ENCODE peak calls at places on chromosomes 12 and 14, in nine cellular contexts. O is CD8-positive, alpha-beta T cell; E is CD8-positive, alpha-beta memory T cell; L is A549; H is Peyer's patch; Y is heart right ventricle; F is adrenal gland; K is left ventricle myocardium inferior; M is IMR-90. C is an unnamed sample. For H3K9me3, the result is how much of the 10 kb centered on the place peaks cover.

GRCh38 chr14:67285876-67286452 is 44.7 kb downstream of the PALS1 start:
- DNase-seq in M (peak), H (no peak), Y (no peak), E (peak), K (no peak), L (peak), O (no peak), F (no peak), C (no peak)

GRCh38 chr14:58191763-58192596 is 8.0 kb upstream of the ACTR10 start:
- DNase-seq in O (no peak), E (no peak), Y (no peak), K (no peak), L (no peak), H (no peak), M (no peak), F (no peak), C (no peak)

GRCh38 chr12:2582631-2583616 is 211.8 kb upstream of the FKBP4 start:
- DNase-seq in L (peak), M (peak), E (peak), Y (peak), H (no peak), K (peak), O (peak), F (peak), C (no peak)

GRCh38 chr12:8914716-8915526 is 612 bp downstream of the PHC1 start:
- DNase-seq in H (peak), L (peak), F (peak), M (peak), Y (peak), O (peak), E (peak), K (peak), C (peak)

GRCh38 chr12:97513921-97514320 is 51.3 kb downstream of the RMST start:
- DNase-seq in L (no peak), F (no peak), M (no peak), H (no peak), K (no peak), O (no peak), E (no peak), Y (no peak), C (no peak)

GRCh38 chr12:65878540-65878939 is 54.3 kb downstream of the HMGA2 start:
- DNase-seq in O (no peak), Y (no peak), M (no peak), F (no peak), E (no peak), L (peak), H (no peak), K (no peak), C (peak)

GRCh38 chr12:93376436-93377251 is 1.1 kb upstream of the NUDT4 start:
- DNase-seq in H (no peak), M (peak), O (no peak), E (no peak), Y (peak), F (peak), L (peak), K (peak), C (peak)

GRCh38 chr12:52145228-52145940 is 46.4 kb downstream of the KRT80 start:
- DNase-seq in K (no peak), L (peak), M (no peak), F (no peak), Y (no peak), O (no peak), E (no peak), H (no peak), C (peak)

GRCh38 chr14:78987006-78987405 is 816.8 kb downstream of the NRXN3 start:
- DNase-seq in H (no peak), L (no peak), F (no peak), Y (no peak), E (no peak), K (no peak), O (no peak), M (no peak), C (no peak)

GRCh38 chr12:37545759-37546158 is 770.8 kb upstream of the ALG10B start:
- DNase-seq in F (no peak), O (no peak), K (no peak), E (no peak), H (no peak), L (no peak), Y (no peak), M (no peak), C (no peak)
- H3K9me3 ChIP-seq in F (under half), O (under half), K (under half), E (under half), H (under half), L (under half), Y (under half), M (half or more), C (under half)

GRCh38 chr12:26298785-26299621 is 103.6 kb downstream of the SSPN start:
- DNase-seq in M (peak), K (no peak), H (no peak), Y (no peak), O (no peak), E (peak), L (peak), F (no peak), C (peak)
- H3K4me3 ChIP-seq in M (peak), K (peak), H (no peak), Y (no peak), O (no peak), E (peak), L (peak), F (peak), C (peak)

GRCh38 chr14:35285168-35285990 is 6.8 kb upstream of the PSMA6 start:
- DNase-seq in Y (no peak), O (no peak), K (no peak), E (no peak), F (no peak), H (no peak), M (peak), L (no peak), C (no peak)
- H3K27ac ChIP-seq in Y (peak), O (peak), K (peak), E (peak), F (peak), H (peak), M (no peak), L (no peak), C (no peak)

DNA sequence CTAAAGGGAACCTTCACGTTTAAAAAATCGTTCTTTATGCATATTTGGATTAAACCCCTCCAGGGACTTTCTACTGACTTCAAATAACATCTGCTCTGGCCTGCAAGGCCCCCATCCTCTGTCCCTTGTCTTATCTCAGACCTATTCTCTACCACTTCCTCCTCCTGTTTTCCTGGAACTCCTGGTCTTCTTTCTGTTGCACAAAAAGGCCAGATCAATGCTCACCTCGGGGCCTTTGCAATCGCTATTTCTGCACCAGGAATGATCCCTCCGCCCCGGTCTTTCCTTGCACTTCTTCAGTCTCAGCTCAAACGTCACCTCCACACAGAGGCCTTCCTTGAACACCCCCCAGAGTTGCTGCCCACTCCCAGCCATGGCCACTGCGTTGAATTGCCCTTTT is 57.6 kb upstream of the BEGAIN start:
- DNase-seq in K (no peak), E (no peak), F (no peak), O (no peak), L (no peak), M (no peak), Y (no peak), H (no peak), C (no peak)
- H3K9me3 ChIP-seq in K (under half), E (under half), F (under half), O (under half), L (under half), M (under half), Y (under half), H (under half), C (under half)

GRCh38 chr14:102219316-102219715 is 79.6 kb downstream of the WDR20 start:
- DNase-seq in F (no peak), E (no peak), M (no peak), L (no peak), H (no peak), O (no peak), K (no peak), Y (no peak), C (no peak)
- H3K4me3 ChIP-seq in F (no peak), E (no peak), M (no peak), L (no peak), H (no peak), O (no peak), K (no peak), Y (no peak), C (no peak)

DNA sequence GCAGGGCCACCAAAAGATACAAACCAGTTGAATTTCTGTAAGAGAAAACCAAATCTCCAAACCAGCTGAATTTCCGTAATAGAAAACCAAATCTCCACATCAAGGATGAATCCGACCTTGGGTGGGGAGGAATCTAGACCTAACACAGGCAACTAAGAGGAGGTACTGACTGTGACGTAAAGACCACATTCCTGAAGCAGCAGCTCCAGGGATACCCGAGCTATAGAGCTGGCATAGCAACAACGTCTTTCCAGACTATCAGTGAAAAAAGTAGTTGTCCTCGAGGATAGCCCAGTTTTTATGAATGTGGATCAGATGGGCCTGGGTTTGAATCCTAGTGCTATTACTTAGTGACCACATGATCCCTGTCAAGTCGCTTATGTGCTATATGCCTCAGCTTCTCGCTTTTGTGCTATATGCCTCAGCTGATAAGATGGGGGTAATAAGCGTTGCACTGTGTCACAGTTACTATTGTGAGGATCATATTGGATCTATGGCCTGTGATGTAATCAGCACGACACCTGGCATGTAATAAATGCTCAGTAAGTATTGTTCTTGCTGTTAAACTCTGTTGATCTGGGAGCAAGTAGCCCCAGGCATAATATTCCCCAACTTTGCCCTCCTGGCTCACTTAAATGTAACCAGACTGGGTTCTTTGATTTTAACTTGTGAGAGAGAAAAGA is 113.8 kb downstream of the EGLN3 start:
- DNase-seq in L (no peak), O (no peak), F (no peak), M (no peak), K (no peak), E (no peak), Y (no peak), H (no peak), C (no peak)
- H3K27ac ChIP-seq in L (no peak), O (no peak), F (no peak), M (no peak), K (no peak), E (no peak), Y (no peak), H (no peak), C (no peak)

GRCh38 chr14:90472632-90473031 is 75.8 kb downstream of the CALM1 start:
- DNase-seq in O (no peak), F (no peak), Y (no peak), L (no peak), H (no peak), K (no peak), E (no peak), M (no peak), C (no peak)

GRCh38 chr14:90475298-90475697 is 78.5 kb downstream of the CALM1 start:
- DNase-seq in K (no peak), M (no peak), O (no peak), Y (no peak), H (no peak), L (no peak), E (no peak), F (no peak), C (no peak)
- H3K9me3 ChIP-seq in K (under half), M (under half), O (under half), Y (under half), H (under half), L (under half), E (under half), F (under half), C (under half)

DNA sequence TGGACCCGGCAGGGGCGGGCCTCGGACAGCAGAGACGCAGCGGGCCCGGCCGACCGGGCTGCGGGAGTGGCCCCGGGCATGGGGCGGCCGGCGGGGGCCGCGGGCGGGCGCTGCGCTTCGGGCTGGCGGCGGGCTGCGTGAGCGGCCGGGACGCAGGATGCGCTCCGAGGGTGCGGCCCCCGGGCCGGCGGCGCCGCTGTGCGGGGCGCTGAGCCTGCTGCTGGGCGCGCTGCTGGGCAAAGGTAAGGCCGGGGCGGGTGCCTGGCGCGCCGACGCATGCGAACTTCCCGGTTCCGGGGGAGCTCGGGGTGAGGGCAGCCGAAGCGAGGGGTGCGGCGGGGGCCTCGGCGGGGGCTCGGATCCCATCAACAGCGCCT is 264 bp downstream of the TMEM132C start:
- DNase-seq in O (no peak), F (no peak), M (no peak), Y (no peak), H (no peak), L (no peak), K (no peak), E (no peak), C (no peak)
- H3K4me3 ChIP-seq in O (no peak), F (peak), M (no peak), Y (peak), H (peak), L (no peak), K (peak), E (no peak), C (no peak)

DNA sequence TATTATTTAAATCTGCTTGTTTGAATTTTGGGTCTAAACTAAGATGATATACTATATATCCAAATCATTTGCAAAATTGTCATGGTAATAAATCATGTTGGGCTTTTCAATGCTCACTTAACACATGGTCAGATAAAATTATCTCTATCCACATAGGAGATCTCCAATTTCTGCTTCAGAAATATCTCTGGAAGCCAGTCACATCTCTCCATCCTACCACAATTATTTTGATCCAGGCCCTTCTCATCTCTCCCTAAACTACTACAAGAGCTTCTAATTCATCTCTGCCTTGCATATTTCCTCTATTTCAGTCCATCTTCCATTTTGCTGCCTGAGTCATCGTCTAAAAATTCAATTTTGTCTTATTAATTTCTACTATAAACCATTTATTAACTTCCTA is 3.8 kb downstream of the DCN start:
- DNase-seq in Y (no peak), L (no peak), K (no peak), O (no peak), H (no peak), F (no peak), E (no peak), M (no peak), C (no peak)
- H3K27ac ChIP-seq in Y (peak), L (no peak), K (peak), O (no peak), H (peak), F (peak), E (no peak), M (peak), C (no peak)

DNA sequence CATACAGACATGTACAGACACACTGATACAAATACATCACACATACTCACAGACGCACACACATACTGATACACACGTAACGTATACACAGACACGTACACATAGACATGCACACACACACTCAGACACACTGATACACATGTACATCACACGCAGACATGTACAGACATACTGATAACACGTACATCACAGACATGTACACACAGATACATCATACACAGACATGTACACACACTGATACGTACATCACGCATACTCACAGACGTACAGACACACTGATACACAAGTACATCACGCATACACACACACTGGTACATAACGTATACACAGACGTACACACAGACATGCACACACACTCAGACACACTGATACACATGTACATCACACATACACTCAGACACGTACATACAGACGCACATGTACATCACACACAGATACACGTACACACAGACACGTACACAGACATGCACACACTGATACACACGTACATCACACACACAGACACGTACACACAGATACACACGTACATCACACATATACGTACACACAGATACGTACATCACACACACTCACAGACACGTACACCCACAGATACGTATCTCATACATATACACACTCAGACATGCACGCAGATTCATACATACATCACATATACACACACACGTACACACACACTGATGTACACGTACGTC is 5.1 kb downstream of the ZNF605 start:
- DNase-seq in O (no peak), F (no peak), E (no peak), Y (no peak), M (no peak), K (no peak), L (no peak), H (no peak), C (no peak)
- H3K9me3 ChIP-seq in O (under half), F (under half), E (under half), Y (under half), M (half or more), K (half or more), L (half or more), H (under half), C (under half)